ENCODE peak calls at places on chromosomes 16 and 17, in four cellular contexts. K is GM12878, D is H1, I is K562. E is an unnamed sample.

GRCh38 chr16:68275611-68276191 is 11.4 kb downstream of the SLC7A6 start:
- DNase-seq in K (peak; percentile 96), D (no peak), I (no peak), E (peak; percentile 35)

GRCh38 chr17:75773808-75774470 is 8.9 kb upstream of the GALK1 start:
- DNase-seq in K (no peak), D (peak; percentile 70), I (no peak), E (no peak)

GRCh38 chr17:6969323-6969726 is 26.5 kb upstream of the ALOX12 start:
- DNase-seq in K (no peak), D (no peak), I (no peak), E (peak; percentile 12)

GRCh38 chr17:41304091-41304490 is 1.4 kb upstream of the KRTAP29-1 start:
- DNase-seq in K (no peak), D (no peak), I (no peak), E (no peak)

GRCh38 chr16:70253291-70254094 is 1.8 kb upstream of the EXOSC6 start:
- DNase-seq in K (no peak), D (peak; percentile 81), I (peak; percentile 44), E (peak; percentile 45)

GRCh38 chr16:89446136-89446974 is 44.0 kb downstream of the ANKRD11 start:
- DNase-seq in K (no peak), D (no peak), I (no peak), E (no peak)

GRCh38 chr16:47519996-47520679 is 59.0 kb downstream of the PHKB start:
- DNase-seq in K (no peak), D (no peak), I (peak; percentile 56), E (no peak)

GRCh38 chr16:85872666-85873561 is 26.0 kb upstream of the IRF8 start:
- DNase-seq in K (no peak), D (no peak), I (no peak), E (no peak)

GRCh38 chr16:52561910-52562741 is 15.2 kb upstream of the TOX3 start:
- DNase-seq in K (no peak), D (no peak), I (no peak), E (peak; percentile 54)

GRCh38 chr17:20153231-20153630 is 144.1 kb downstream of the SPECC1 start:
- DNase-seq in K (no peak), D (no peak), I (no peak), E (no peak)

GRCh38 chr16:2194852-2195315 is 1.5 kb downstream of the CASKIN1 start:
- DNase-seq in K (peak; percentile 11), D (peak; percentile 80), I (peak; percentile 45), E (peak; percentile 67)

GRCh38 chr16:48041861-48042435 is 113.8 kb downstream of the ABCC12 start:
- DNase-seq in K (no peak), D (no peak), I (peak; percentile 18), E (peak; percentile 34)

GRCh38 chr17:81814748-81815645 is 11.0 kb downstream of the GCGR start:
- DNase-seq in K (no peak), D (no peak), I (no peak), E (peak; percentile 47)

GRCh38 chr17:45976755-45977505 is 22.1 kb upstream of the STH start:
- DNase-seq in K (no peak), D (no peak), I (peak; percentile 83), E (no peak)

GRCh38 chr17:44188757-44189403 is 2.1 kb downstream of the TMUB2 start:
- DNase-seq in K (no peak), D (no peak), I (no peak), E (no peak)

GRCh38 chr16:75196826-75197225 is 10.1 kb downstream of the CTRB2 start:
- DNase-seq in K (no peak), D (no peak), I (no peak), E (no peak)

GRCh38 chr17:82021728-82022309 is 859 bp downstream of the CENPX start:
- DNase-seq in K (no peak), D (no peak), I (peak; percentile 60), E (no peak)

GRCh38 chr17:1100382-1100781 is 79.4 kb downstream of the ABR start:
- DNase-seq in K (no peak), D (no peak), I (no peak), E (no peak)

GRCh38 chr17:2705263-2705662 is 6.3 kb downstream of the CLUH start:
- DNase-seq in K (no peak), D (no peak), I (no peak), E (peak; percentile 25)

GRCh38 chr17:55561973-55562495 is 50.8 kb upstream of the SMIM36 start:
- DNase-seq in K (no peak), D (no peak), I (no peak), E (no peak)

GRCh38 chr16:82882249-82882648 is 255.5 kb downstream of the CDH13 start:
- DNase-seq in K (no peak), D (no peak), I (no peak), E (no peak)

GRCh38 chr17:74012465-74012864 is 191.0 kb upstream of the RPL38 start:
- DNase-seq in K (no peak), D (no peak), I (no peak), E (peak; percentile 15)

GRCh38 chr16:3170440-3171180 is 17.4 kb upstream of the OR1F1 start:
- DNase-seq in K (no peak), D (peak; percentile 77), I (no peak), E (no peak)

GRCh38 chr16:49592507-49593422 is 219.2 kb downstream of the C16orf78 start:
- DNase-seq in K (no peak), D (peak; percentile 80), I (peak; percentile 74), E (peak; percentile 28)

GRCh38 chr17:27224526-27225315 is 69.2 kb upstream of the WSB1 start:
- DNase-seq in K (no peak), D (no peak), I (no peak), E (no peak)

GRCh38 chr17:47692895-47693666 is 880 bp upstream of the TBKBP1 start:
- DNase-seq in K (no peak), D (no peak), I (no peak), E (no peak)

GRCh38 chr17:70124723-70125122 is 44.6 kb upstream of the KCNJ2 start:
- DNase-seq in K (no peak), D (no peak), I (no peak), E (no peak)

GRCh38 chr16:75486014-75486404 is 9.2 kb downstream of the CHST6 start:
- DNase-seq in K (no peak), D (no peak), I (no peak), E (no peak)

GRCh38 chr16:67733734-67734470 is 14.8 kb upstream of the GFOD2 start:
- DNase-seq in K (no peak), D (no peak), I (no peak), E (no peak)

GRCh38 chr16:88305176-88305575 is 77.6 kb upstream of the ZNF469 start:
- DNase-seq in K (no peak), D (no peak), I (no peak), E (no peak)

GRCh38 chr17:40016692-40017000 is 1.4 kb downstream of the CSF3 start:
- DNase-seq in K (no peak), D (no peak), I (no peak), E (no peak)

GRCh38 chr17:19676901-19677300 is 28.4 kb downstream of the ALDH3A2 start:
- DNase-seq in K (no peak), D (no peak), I (no peak), E (no peak)

GRCh38 chr16:57723170-57723569 is 12.4 kb upstream of the KATNB1 start:
- DNase-seq in K (no peak), D (peak; percentile 77), I (peak; percentile 48), E (peak; percentile 42)
- TF ChIP-seq HDAC6 in K (no peak), D (no peak), I (no peak), E (no peak)

DNA sequence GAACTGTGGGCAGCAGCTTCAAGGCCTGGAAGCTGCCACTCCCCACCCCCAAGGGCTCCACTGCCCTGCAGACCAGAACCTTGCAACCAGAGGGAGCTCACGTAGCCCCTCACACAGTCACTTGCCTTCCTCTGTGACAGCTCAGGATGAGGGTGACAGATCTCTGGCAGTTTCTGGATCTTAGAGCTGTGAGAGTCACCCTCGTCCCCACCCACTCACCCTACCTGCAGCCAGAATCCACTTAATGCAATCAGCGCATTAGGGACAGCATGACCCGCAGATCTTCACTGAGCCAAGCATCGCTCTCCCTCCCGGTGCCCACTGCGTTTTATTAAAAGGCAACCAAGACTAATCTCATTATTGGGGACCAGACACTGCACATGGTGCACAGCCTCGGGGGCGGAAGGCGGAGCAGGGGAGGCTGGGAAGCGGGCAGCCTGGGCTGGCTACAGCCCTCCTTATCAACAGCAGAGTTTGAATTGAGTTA is 3.5 kb downstream of the CYB561 start:
- DNase-seq in K (no peak), D (no peak), I (peak; percentile 31), E (no peak)
- TF ChIP-seq POLR2A in K (no peak), D (no peak), I (no peak), E (no peak)

GRCh38 chr17:66260265-66260664 is 31.1 kb upstream of the APOH start:
- DNase-seq in K (no peak), D (no peak), I (no peak), E (no peak)
- TF ChIP-seq HDAC6 in K (no peak), D (no peak), I (no peak), E (no peak)

GRCh38 chr17:29866746-29867404 is 63.2 kb downstream of the SSH2 start:
- DNase-seq in K (no peak), D (no peak), I (no peak), E (no peak)

GRCh38 chr17:29867643-29868181 is 62.3 kb downstream of the SSH2 start:
- DNase-seq in K (no peak), D (no peak), I (no peak), E (no peak)

GRCh38 chr17:29873476-29873875 is 56.6 kb downstream of the SSH2 start:
- DNase-seq in K (no peak), D (no peak), I (no peak), E (no peak)

GRCh38 chr17:29874931-29875596 is 55.0 kb downstream of the SSH2 start:
- DNase-seq in K (no peak), D (no peak), I (peak; percentile 45), E (no peak)

GRCh38 chr17:29870836-29871430 is 59.1 kb downstream of the SSH2 start:
- DNase-seq in K (no peak), D (no peak), I (no peak), E (no peak)
- TF ChIP-seq POLR2A in K (no peak), D (no peak), I (no peak), E (no peak)

GRCh38 chr17:49361129-49361901 is 735 bp downstream of the ZNF652 start:
- DNase-seq in K (peak; percentile 48), D (peak; percentile 68), I (peak; percentile 50), E (peak; percentile 62)
- TF ChIP-seq HDAC6 in K (no peak), D (no peak), I (no peak), E (no peak)

E was measured in HepG2.